ENCODE peak calls at places on chromosomes 12 and 14, in ten cellular contexts. Y, T, A, H, Z, R, F, B, O and L are unnamed samples.

GRCh38 chr14:56351861-56352260 is 227.7 kb upstream of the TMEM260 start:
- DNase-seq in Y (no peak), T (no peak), A (no peak), H (no peak), Z (no peak), R (no peak), F (no peak), B (peak), O (no peak), L (peak)

GRCh38 chr12:15192721-15193120 is 28.5 kb downstream of the RERG start:
- DNase-seq in Y (no peak), T (no peak), A (no peak), H (no peak), Z (no peak), R (no peak), F (no peak), B (peak), O (no peak), L (no peak)

GRCh38 chr12:57046392-57046791 is 3.5 kb downstream of the MYO1A start:
- DNase-seq in Y (no peak), T (no peak), A (no peak), H (no peak), Z (no peak), R (no peak), F (no peak), B (no peak), O (no peak), L (no peak)

GRCh38 chr14:77037886-77038511 is 9.5 kb upstream of the IRF2BPL start:
- DNase-seq in Y (no peak), T (peak), A (no peak), H (peak), Z (no peak), R (no peak), F (no peak), B (peak), O (no peak), L (peak)

GRCh38 chr12:48105321-48105866 is 485 bp downstream of the SENP1 start:
- DNase-seq in Y (no peak), T (no peak), A (peak), H (no peak), Z (no peak), R (no peak), F (no peak), B (no peak), O (no peak), L (peak)

GRCh38 chr12:90999518-90999917 is 5.3 kb downstream of the EPYC start:
- DNase-seq in Y (no peak), T (no peak), A (no peak), H (no peak), Z (no peak), R (no peak), F (no peak), B (peak), O (no peak), L (peak)

GRCh38 chr12:12482150-12482761 is 80.4 kb downstream of the DUSP16 start:
- DNase-seq in Y (no peak), T (no peak), A (peak), H (no peak), Z (no peak), R (no peak), F (no peak), B (no peak), O (no peak), L (no peak)

GRCh38 chr12:62361048-62361447 is 100.8 kb downstream of the USP15 start:
- DNase-seq in Y (no peak), T (no peak), A (no peak), H (no peak), Z (no peak), R (no peak), F (no peak), B (no peak), O (no peak), L (no peak)

GRCh38 chr12:62215506-62215905 is 44.7 kb upstream of the USP15 start:
- DNase-seq in Y (no peak), T (no peak), A (no peak), H (no peak), Z (no peak), R (no peak), F (no peak), B (no peak), O (no peak), L (peak)

GRCh38 chr14:95609398-95609990 is 74.6 kb downstream of the GLRX5 start:
- DNase-seq in Y (no peak), T (no peak), A (no peak), H (peak), Z (no peak), R (no peak), F (no peak), B (peak), O (peak), L (peak)

GRCh38 chr14:88166616-88167015 is 156.5 kb downstream of the KCNK10 start:
- DNase-seq in Y (no peak), T (no peak), A (no peak), H (no peak), Z (no peak), R (no peak), F (no peak), B (peak), O (no peak), L (peak)

GRCh38 chr12:52975820-52976573 is 27.1 kb downstream of the KRT18 start:
- DNase-seq in Y (no peak), T (no peak), A (no peak), H (no peak), Z (no peak), R (no peak), F (no peak), B (peak), O (no peak), L (peak)

GRCh38 chr14:28983279-28983678 is 216.7 kb downstream of the FOXG1 start:
- DNase-seq in Y (no peak), T (no peak), A (no peak), H (no peak), Z (no peak), R (no peak), F (no peak), B (no peak), O (no peak), L (no peak)

GRCh38 chr12:91379051-91379775 is 196.6 kb upstream of the DCN start:
- DNase-seq in Y (no peak), T (no peak), A (no peak), H (no peak), Z (no peak), R (no peak), F (no peak), B (no peak), O (no peak), L (no peak)

GRCh38 chr14:67514650-67515385 is 18.3 kb upstream of the PLEKHH1 start:
- DNase-seq in Y (no peak), T (no peak), A (peak), H (peak), Z (peak), R (no peak), F (peak), B (peak), O (no peak), L (peak)

GRCh38 chr14:91415794-91416743 is 1.6 kb downstream of the CCDC88C start:
- DNase-seq in Y (no peak), T (peak), A (peak), H (peak), Z (no peak), R (no peak), F (peak), B (no peak), O (peak), L (peak)

GRCh38 chr12:115335594-115335993 is 651.6 kb upstream of the TBX3 start:
- DNase-seq in Y (no peak), T (no peak), A (no peak), H (no peak), Z (no peak), R (no peak), F (no peak), B (no peak), O (no peak), L (no peak)

GRCh38 chr14:20512139-20512905 is 7.0 kb downstream of the RNASE10 start:
- DNase-seq in Y (no peak), T (no peak), A (no peak), H (no peak), Z (no peak), R (no peak), F (no peak), B (peak), O (no peak), L (no peak)